ENCODE peak calls at places on chromosomes 6 and 20, in seven cellular contexts. H is upper lobe of left lung, T is GM12878, D is H1, B is K562, G is esophagus muscularis mucosa, Q is sigmoid colon. Y is an unnamed sample.

GRCh38 chr6:89792881-89793280 is 26.7 kb downstream of the MDN1 start:
- DNase-seq in H (no peak), T (no peak), D (no peak), B (peak; percentile 21), G (no peak), Q (no peak), Y (peak; percentile 13)

GRCh38 chr6:44051516-44051915 is 75.7 kb downstream of the MRPL14 start:
- DNase-seq in H (no peak), T (no peak), D (no peak), B (no peak), G (no peak), Q (no peak), Y (no peak)

GRCh38 chr6:166998256-166999144 is 697 bp upstream of the CEP43 start:
- DNase-seq in H (peak; percentile 42), T (no peak), D (peak; percentile 74), B (peak; percentile 40), G (peak; percentile 91), Q (peak; percentile 63), Y (peak; percentile 22)

GRCh38 chr6:106642476-106642875 is 13.1 kb downstream of the QRSL1 start:
- DNase-seq in H (no peak), T (no peak), D (no peak), B (no peak), G (no peak), Q (no peak), Y (no peak)

GRCh38 chr6:98957440-98957839 is 9.7 kb upstream of the FBXL4 start:
- DNase-seq in H (no peak), T (no peak), D (no peak), B (no peak), G (no peak), Q (no peak), Y (peak; percentile 11)

GRCh38 chr6:41664271-41664670 is 26.0 kb downstream of the MDFI start:
- DNase-seq in H (no peak), T (no peak), D (no peak), B (no peak), G (no peak), Q (no peak), Y (no peak)

GRCh38 chr6:19327684-19328083 is 509.5 kb upstream of the ID4 start:
- DNase-seq in H (no peak), T (no peak), D (no peak), B (no peak), G (no peak), Q (no peak), Y (no peak)

GRCh38 chr6:10303806-10304520 is 110.9 kb downstream of the TFAP2A start:
- DNase-seq in H (no peak), T (no peak), D (no peak), B (no peak), G (no peak), Q (no peak), Y (no peak)

GRCh38 chr6:68653706-68654089 is 18.6 kb downstream of the ADGRB3 start:
- DNase-seq in H (no peak), T (no peak), D (no peak), B (no peak), G (no peak), Q (no peak), Y (no peak)

GRCh38 chr6:21953831-21954801 is 342.7 kb downstream of the PRL start:
- DNase-seq in H (no peak), T (no peak), D (no peak), B (peak; percentile 17), G (no peak), Q (no peak), Y (peak; percentile 33)

GRCh38 chr6:22886881-22887581 is 317.7 kb downstream of the HDGFL1 start:
- DNase-seq in H (no peak), T (peak; percentile 30), D (no peak), B (no peak), G (no peak), Q (no peak), Y (no peak)

GRCh38 chr6:1378224-1379025 is 11.0 kb upstream of the FOXF2 start:
- DNase-seq in H (no peak), T (no peak), D (no peak), B (no peak), G (peak; percentile 86), Q (no peak), Y (no peak)

GRCh38 chr20:58458342-58459057 is 56.7 kb downstream of the APCDD1L start:
- DNase-seq in H (no peak), T (peak; percentile 89), D (no peak), B (no peak), G (no peak), Q (no peak), Y (no peak)

GRCh38 chr20:63648895-63649589 is 4.2 kb downstream of the STMN3 start:
- DNase-seq in H (no peak), T (no peak), D (no peak), B (no peak), G (no peak), Q (no peak), Y (no peak)

GRCh38 chr20:62827323-62828050 is 10.6 kb downstream of the COL9A3 start:
- DNase-seq in H (no peak), T (no peak), D (no peak), B (no peak), G (no peak), Q (no peak), Y (no peak)

GRCh38 chr6:100946021-100946540 is 65.0 kb upstream of the ASCC3 start:
- DNase-seq in H (no peak), T (no peak), D (no peak), B (no peak), G (no peak), Q (no peak), Y (no peak)

GRCh38 chr20:8782804-8783203 is 286.1 kb upstream of the PLCB4 start:
- DNase-seq in H (no peak), T (no peak), D (no peak), B (no peak), G (no peak), Q (no peak), Y (no peak)

GRCh38 chr20:34069341-34070078 is 42.5 kb downstream of the EIF2S2 start:
- DNase-seq in H (peak; percentile 77), T (peak; percentile 30), D (peak; percentile 79), B (peak; percentile 61), G (peak; percentile 94), Q (peak; percentile 92), Y (peak; percentile 83)

GRCh38 chr20:54221383-54221782 is 13.5 kb downstream of the PFDN4 start:
- DNase-seq in H (no peak), T (no peak), D (no peak), B (no peak), G (no peak), Q (no peak), Y (no peak)

GRCh38 chr6:14046476-14047068 is 71.0 kb upstream of the CD83 start:
- DNase-seq in H (peak; percentile 57), T (no peak), D (peak; percentile 66), B (peak; percentile 74), G (no peak), Q (no peak), Y (peak; percentile 32)

GRCh38 chr6:167532410-167533294 is 207.8 kb downstream of the TTLL2 start:
- DNase-seq in H (no peak), T (no peak), D (no peak), B (no peak), G (no peak), Q (no peak), Y (no peak)

DNA sequence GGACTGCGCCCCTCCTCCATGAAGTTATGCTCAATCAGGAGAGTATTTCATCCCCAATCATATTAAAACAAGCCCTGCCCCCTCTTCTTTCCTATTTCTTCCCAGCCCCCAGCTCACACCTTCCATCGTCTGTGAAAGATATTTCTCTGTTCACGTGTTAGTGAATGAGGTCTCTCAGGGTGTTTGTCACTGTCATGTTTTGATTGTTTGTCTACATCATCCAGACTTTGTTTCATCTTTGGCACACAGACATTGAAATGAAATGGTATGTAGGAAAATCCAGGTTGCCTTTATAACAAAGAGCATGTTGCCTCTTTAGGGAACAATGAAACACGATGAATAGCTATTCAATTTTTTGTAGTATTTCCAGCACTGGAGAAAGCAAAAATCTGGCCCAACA is 543.5 kb upstream of the CITED2 start:
- DNase-seq in H (no peak), T (no peak), D (no peak), B (no peak), G (no peak), Q (no peak), Y (no peak)
- TF ChIP-seq EP300 in H (no peak), T (no peak), D (no peak), B (no peak), G (no peak), Q (no peak), Y (no peak)

GRCh38 chr6:46637145-46637544 is 15.5 kb downstream of the CYP39A1 start:
- DNase-seq in H (no peak), T (no peak), D (no peak), B (no peak), G (no peak), Q (no peak), Y (no peak)
- TF ChIP-seq POLR2AphosphoS5 in H (no peak), T (no peak), D (no peak), B (no peak), G (peak; percentile 62), Q (no peak), Y (peak; percentile 24)

DNA sequence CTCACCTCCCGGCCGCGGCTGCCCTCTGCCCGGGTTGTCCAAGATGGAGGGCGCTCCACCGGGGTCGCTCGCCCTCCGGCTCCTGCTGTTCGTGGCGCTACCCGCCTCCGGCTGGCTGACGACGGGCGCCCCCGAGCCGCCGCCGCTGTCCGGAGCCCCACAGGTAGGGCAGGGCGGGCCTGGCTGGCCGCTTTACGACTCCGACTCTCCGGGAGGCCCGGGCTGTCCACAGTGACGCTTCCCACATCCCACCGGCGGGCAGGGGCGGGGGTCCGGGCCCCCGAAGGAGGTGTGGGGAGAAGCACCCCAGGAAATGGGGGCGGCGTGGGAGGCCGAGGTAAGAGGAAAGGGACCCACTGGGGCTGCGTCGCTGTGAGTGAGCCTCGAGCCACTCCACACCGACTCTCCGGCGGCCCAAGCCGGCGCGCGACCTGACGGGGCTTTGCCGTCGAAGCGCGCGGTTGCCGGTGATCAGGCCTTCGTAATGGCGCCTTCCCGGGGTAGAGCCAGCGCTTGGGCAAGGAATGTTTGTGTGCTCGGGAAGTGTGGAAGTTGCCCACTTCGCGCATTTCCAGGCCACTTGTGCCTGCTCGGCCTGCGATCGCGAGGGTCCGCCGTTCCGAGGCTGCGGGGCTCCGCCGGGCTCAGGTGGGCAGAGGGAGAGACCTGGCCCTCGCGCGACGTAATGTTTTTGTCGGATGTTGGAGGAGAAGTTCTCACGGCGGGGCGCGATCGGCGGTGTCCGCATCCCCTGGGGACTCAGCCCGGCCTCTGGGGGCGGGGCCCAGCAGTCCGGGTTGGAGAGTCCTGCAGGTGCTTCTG is at the start of gene GINM1:
- DNase-seq in H (peak; percentile 63), T (no peak), D (peak; percentile 80), B (peak; percentile 51), G (no peak), Q (peak; percentile 77), Y (peak; percentile 66)
- TF ChIP-seq POLR2A in H (peak; percentile 15), T (peak; percentile 85), D (peak; percentile 62), B (peak; percentile 81), G (peak; percentile 38), Q (peak; percentile 48), Y (peak; percentile 72)

DNA sequence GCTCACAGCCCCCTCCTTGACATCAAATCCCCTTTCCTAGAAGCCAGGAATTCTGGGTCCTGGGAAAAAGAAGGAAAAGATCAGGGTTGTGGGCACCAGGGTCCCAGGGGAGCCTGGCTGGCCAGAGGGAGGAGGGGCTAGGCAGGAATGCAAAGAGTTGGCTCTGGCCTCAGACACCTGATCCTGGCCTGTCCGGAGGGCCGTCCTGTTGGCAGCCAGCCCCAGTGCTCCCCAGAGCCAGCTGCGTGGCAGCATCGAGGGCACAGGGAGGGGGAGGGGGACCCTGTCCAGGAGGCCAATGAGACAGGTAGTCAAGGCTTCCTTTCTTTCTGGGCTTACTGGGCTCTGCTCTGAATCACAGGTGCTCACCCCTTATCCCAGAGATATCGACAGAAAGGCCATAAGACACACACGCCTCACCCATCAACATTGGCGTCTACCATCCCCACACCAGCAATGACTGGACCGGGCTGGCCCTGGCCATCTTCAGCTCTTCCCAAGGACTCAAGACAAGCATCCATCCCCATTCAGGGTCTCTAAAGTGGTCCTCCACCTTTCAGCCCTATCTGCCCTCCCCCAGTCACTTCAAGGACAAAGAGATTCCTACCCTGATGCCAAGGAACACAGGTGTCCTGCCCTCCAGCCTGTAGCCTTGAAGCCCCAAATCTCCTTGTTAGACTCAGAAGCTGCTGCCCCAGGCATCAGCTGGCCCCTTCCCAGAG is 723 bp downstream of the COL11A2 start:
- DNase-seq in H (no peak), T (no peak), D (no peak), B (no peak), G (no peak), Q (no peak), Y (no peak)
- TF ChIP-seq EP300 in H (no peak), T (no peak), D (no peak), B (no peak), G (no peak), Q (no peak), Y (no peak)

Y was measured in transverse colon.